ENCODE peak calls at places on chromosomes 4 and X, in eight cellular contexts. L, V, D, K, Z, C, G and Q are unnamed samples.

GRCh38 chr4:6324999-6325790 is 55.5 kb downstream of the WFS1 start:
- DNase-seq in C (peak), L (no peak), G (no peak), D (peak), V (no peak), Z (no peak), K (peak), Q (no peak)

GRCh38 chr4:54945838-54946237 is 179.6 kb downstream of the KDR start:
- DNase-seq in G (no peak), Z (no peak), K (peak), D (no peak), C (no peak), V (peak), L (no peak), Q (no peak)

GRCh38 chr4:85391011-85391410 is 83.9 kb upstream of the ARHGAP24 start:
- DNase-seq in C (no peak), Z (no peak), D (no peak), V (no peak), L (no peak), G (no peak), K (no peak), Q (no peak)

GRCh38 chrX:39753296-39753996 is 344.3 kb downstream of the BCOR start:
- DNase-seq in K (peak), Z (no peak), L (no peak), C (no peak), D (no peak), G (no peak), V (no peak), Q (no peak)

GRCh38 chr4:34733185-34733916 is 1511.0 kb downstream of the ARAP2 start:
- DNase-seq in Z (no peak), V (no peak), G (no peak), C (no peak), K (peak), D (no peak), L (no peak), Q (no peak)

GRCh38 chr4:151921811-151922210 is 161.0 kb upstream of the GATB start:
- DNase-seq in D (no peak), C (no peak), Z (no peak), L (no peak), G (no peak), K (peak), V (no peak), Q (no peak)

GRCh38 chrX:9940397-9940796 is 26.8 kb upstream of the CLDN34 start:
- DNase-seq in V (no peak), L (no peak), K (peak), C (no peak), G (peak), D (no peak), Z (no peak), Q (no peak)

GRCh38 chr4:176883108-176883550 is 90.4 kb upstream of the VEGFC start:
- DNase-seq in V (no peak), L (no peak), C (no peak), G (no peak), K (peak), Z (no peak), D (no peak), Q (no peak)

GRCh38 chrX:2967584-2967983 is 38.4 kb upstream of the ARSD start:
- DNase-seq in V (no peak), K (no peak), Z (no peak), D (no peak), C (no peak), L (no peak), G (no peak), Q (no peak)

GRCh38 chrX:15856580-15856979 is 2.0 kb upstream of the AP1S2 start:
- DNase-seq in K (no peak), L (no peak), D (no peak), C (no peak), Z (no peak), V (no peak), G (no peak), Q (no peak)

GRCh38 chr4:174522183-174523002 is at the start of gene HPGD:
- DNase-seq in Z (no peak), C (peak), V (peak), D (peak), G (no peak), L (peak), K (peak), Q (no peak)

GRCh38 chr4:26163425-26164362 is 157.1 kb upstream of the RBPJ start:
- DNase-seq in V (no peak), C (no peak), Z (no peak), K (no peak), L (no peak), G (no peak), D (no peak), Q (no peak)

GRCh38 chr4:5050520-5050955 is 742 bp upstream of the STK32B start:
- DNase-seq in K (peak), G (peak), Z (peak), D (peak), L (no peak), C (peak), V (peak), Q (peak)

GRCh38 chr4:1401409-1402020 is 4.7 kb downstream of the NKX1-1 start:
- DNase-seq in V (no peak), D (peak), K (no peak), Z (peak), C (peak), L (no peak), G (no peak), Q (no peak)

GRCh38 chr4:25450491-25450901 is 73.4 kb downstream of the ANAPC4 start:
- DNase-seq in K (no peak), Z (no peak), G (no peak), C (no peak), V (no peak), L (no peak), D (no peak), Q (no peak)

DNA sequence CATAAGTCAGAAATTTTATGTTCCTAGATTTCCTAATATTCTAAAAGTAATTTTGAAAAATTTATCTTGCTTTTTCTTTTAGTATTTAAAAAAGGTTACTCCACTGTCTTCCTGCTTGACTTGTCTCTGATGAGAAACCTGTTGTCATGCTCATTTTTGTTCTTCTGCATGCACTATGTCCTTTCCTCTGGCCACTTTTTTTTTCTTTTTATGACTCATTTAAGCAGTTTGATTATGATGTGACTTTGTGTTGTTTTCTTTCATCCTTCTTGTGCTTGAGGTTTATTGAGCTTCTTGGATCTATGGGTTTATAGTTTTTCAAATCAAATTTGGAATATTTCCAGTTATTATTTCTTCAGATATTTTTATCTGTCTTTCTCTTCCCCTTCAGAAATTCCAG is 12.0 kb upstream of the UFSP2 start:
- DNase-seq in G (no peak), C (no peak), V (no peak), Z (no peak), K (no peak), L (no peak), D (no peak), Q (no peak)
- TF ChIP-seq CTCF in G (no peak), C (no peak), V (no peak), Z (no peak), K (no peak), L (no peak), D (no peak), Q (no peak)

DNA sequence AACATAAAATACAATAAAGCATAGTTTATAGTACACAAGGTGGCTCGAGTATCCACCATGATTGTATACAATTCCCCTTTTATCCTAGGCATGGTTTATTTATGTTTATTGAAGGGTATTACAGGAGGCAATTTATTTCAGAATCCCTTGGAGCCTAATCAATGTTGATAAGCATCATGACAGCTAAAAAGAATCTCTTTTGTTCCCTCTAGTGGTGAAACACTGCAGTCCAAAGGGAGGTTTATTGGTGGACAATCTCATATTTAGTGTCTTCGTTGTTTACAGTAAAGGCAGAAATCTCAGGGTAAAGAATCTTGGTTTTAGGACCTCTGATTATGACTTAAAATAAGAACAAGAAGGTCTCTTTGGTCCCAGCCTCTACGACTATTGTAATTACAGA is 1712.5 kb downstream of the C4orf33 start:
- DNase-seq in G (no peak), D (no peak), K (peak), Z (no peak), V (peak), L (no peak), C (no peak), Q (no peak)
- TF ChIP-seq CTCF in G (peak), D (no peak), K (peak), Z (no peak), V (peak), L (no peak), C (no peak), Q (no peak)

GRCh38 chr4:8168232-8168631 is 9.6 kb upstream of the ABLIM2 start:
- DNase-seq in L (no peak), D (no peak), Z (no peak), K (no peak), C (no peak), G (no peak), V (no peak), Q (no peak)
- TF ChIP-seq CTCF in L (no peak), D (no peak), Z (no peak), K (peak), C (no peak), G (peak), V (peak), Q (no peak)

DNA sequence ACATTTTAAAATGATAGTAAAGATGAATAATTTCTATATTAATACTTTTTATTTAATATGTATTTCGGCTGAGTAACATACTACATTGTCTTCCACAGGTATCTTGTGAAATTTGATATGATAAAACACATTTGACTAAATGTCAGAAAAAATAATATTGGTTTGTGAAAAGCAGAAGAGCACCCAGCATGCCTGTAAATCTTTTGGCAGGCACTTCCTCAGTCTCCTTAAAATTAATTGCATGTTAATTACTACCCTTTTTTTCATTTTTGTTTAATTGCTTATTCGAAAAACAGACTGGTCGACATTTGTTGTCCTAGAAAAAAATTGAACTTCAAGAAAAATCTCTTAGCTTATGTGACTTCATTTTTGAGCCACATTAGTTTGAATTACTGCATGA is 40.6 kb downstream of the CLCN3 start:
- DNase-seq in C (no peak), K (no peak), L (no peak), G (no peak), Z (no peak), V (no peak), D (no peak), Q (no peak)
- TF ChIP-seq CTCF in C (no peak), K (no peak), L (no peak), G (no peak), Z (no peak), V (no peak), D (no peak), Q (no peak)

DNA sequence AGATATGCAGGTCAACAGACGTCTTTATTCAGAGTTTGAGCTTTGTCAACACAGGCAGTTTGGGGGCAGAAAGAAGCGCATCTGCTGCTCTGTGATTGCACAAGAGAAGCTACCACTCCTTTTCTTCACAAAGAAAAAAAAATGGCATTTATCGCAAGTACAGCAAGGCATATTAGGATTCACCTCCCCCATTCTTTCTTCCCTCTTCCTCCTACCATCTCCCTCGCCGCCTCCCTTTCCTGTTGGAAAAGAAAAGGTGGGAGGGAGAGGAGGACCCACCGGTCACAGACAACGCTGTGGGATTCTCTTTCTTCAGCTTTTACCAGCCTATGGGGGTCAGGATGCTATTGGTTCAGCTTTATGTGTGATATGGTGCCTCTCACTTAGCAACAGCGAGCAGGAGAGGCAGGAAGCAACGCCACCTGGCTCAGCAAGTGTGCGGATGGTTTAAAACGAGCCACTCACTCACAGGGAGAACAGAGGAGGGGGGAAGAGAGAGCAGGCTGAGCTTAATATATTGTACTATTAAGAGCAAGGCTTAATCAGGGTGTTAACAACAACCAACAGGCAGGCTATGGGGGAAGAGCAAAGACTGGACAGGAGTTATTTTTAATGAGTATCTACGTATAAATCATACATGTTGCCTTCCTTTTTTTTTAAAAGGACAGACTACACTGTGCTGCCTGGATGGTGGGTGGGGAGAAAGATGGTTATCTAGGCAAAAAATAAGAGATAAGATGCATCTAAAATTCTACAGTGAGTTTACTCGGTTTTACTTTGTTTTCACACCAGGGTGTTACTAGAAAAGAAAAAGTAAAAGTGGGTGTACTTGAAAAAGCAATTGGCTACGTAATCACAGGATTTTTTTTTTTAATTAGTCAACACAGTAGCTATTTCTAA is 104.7 kb downstream of the MAML3 start:
- DNase-seq in Z (no peak), G (no peak), C (peak), V (peak), L (peak), D (no peak), K (peak), Q (no peak)
- TF ChIP-seq CTCF in Z (no peak), G (no peak), C (no peak), V (no peak), L (peak), D (no peak), K (peak), Q (no peak)

GRCh38 chr4:89913623-89914022 is 19.0 kb downstream of the MMRN1 start:
- DNase-seq in C (no peak), Z (no peak), G (no peak), V (no peak), K (no peak), L (no peak), D (no peak), Q (no peak)

GRCh38 chr4:89915151-89915550 is 20.5 kb downstream of the MMRN1 start:
- DNase-seq in V (no peak), G (no peak), L (no peak), C (no peak), K (no peak), D (no peak), Z (no peak), Q (no peak)

GRCh38 chr4:89915937-89916336 is 21.3 kb downstream of the MMRN1 start:
- DNase-seq in L (no peak), Z (no peak), K (no peak), D (no peak), V (no peak), G (no peak), C (no peak), Q (no peak)

DNA sequence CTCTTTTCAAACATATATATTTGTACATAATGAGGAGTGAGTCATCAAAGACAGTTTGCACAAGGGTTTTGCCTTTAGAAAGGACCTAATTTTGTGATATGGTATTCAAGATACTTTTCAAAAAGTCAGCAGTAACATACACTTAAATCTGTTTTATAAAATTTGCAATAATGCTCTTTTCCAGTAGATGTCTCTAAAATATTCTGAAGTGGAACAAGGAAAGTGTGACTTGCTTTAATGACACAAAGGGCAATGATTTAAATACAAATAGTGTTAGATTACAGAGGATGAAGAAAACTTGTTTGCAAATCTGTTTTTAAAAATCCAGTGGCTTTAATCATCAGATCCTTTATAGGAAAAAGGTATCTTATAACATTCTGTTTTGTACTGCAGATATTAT is 20.0 kb downstream of the MMRN1 start:
- DNase-seq in G (no peak), C (no peak), Z (no peak), L (no peak), K (no peak), V (no peak), D (no peak), Q (no peak)
- TF ChIP-seq CTCF in G (no peak), C (no peak), Z (no peak), L (no peak), K (no peak), V (no peak), D (no peak), Q (no peak)

DNA sequence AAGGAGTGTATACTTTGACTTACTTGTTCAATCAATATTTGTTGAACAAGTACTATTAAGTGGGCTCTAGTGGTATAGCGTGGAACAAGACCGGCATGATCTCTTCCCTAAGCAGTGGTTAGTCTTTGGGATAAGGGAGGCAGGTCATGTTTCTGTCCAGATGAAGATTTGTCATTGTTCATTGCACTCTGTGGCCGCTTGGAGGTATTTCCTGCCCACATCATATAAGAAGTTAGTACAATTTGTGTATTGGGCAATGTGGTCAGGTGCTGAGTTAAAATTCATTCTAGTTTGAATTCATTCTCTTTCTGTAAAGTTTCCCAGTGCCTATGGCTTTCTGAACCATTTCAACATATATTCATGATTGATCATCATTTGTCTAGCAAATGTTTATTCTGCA is 101.1 kb upstream of the SHISA3 start:
- DNase-seq in C (no peak), K (no peak), Z (no peak), V (no peak), D (no peak), G (no peak), L (no peak), Q (no peak)
- TF ChIP-seq CTCF in C (no peak), K (no peak), Z (no peak), V (peak), D (no peak), G (no peak), L (no peak), Q (no peak)

DNA sequence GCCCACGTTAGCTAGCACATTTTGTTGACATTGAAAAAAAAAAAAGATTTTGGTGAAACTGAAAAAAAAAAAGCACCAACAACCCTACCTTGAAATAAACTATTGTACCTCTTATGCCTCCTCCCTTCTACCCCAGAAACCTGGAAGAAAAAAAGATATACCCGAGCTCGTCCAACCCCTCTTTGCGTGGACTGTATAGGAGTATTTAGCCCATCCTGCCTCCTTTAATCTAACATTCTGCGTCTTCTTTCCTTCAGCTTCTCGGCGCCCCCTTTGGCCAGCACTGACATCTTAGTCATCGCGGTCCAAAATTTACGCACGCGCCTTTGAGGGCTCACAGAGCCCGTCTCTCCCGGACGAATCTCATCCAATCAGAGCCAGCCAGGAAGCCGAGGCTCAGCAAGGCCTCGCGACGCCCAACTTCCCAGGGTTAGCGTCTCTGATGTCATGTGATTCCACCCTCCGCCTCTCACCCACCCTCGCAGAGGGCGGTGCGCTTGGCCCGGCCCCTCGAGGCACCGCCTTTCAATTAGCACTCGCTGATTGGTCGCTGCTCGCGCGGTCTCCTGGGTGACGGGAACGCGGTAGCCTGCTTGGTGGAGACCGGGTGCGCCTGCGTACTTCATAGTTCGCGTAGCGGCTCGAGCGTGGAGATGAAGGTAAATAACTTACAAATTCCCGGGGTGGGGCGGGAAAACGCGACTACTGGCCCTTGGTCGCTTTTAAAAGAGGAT is at the start of gene WDR19:
- DNase-seq in C (peak), L (peak), K (peak), V (peak), D (peak), Z (peak), G (peak), Q (peak)
- TF ChIP-seq CTCF in C (no peak), L (peak), K (peak), V (peak), D (no peak), Z (no peak), G (peak), Q (no peak)

GRCh38 chrX:119181491-119181890 is 53.9 kb upstream of the KIAA1210 start:
- DNase-seq in G (no peak), K (no peak), V (no peak), L (no peak), Z (no peak), D (no peak), C (no peak), Q (no peak)
- TF ChIP-seq CTCF in G (no peak), K (peak), V (peak), L (no peak), Z (no peak), D (no peak), C (no peak), Q (no peak)